ENCODE peak calls at places on chromosome 15, in six cellular contexts. N is adipocyte; J is GM12891; F is stimulated activated CD8-positive, alpha-beta memory T cell treated with anti-CD3 and anti-CD28 coated beads, Interleukin-12 subunit alpha, Interleukin-12 subunit beta, amount 100 ng/mL, for 1 hour; R is WTC11; K is nephron progenitor cell. I is an unnamed sample.
A peak's percentile ranks its signal among the peaks of the same experiment; 100 is the strongest.

GRCh38 chr15:25883860-25884259 is 20.7 kb upstream of the ATP10A start:
- DNase-seq in N (peak; percentile 87), J (no peak), F (no peak), R (no peak), K (no peak), I (no peak)

GRCh38 chr15:47513496-47513895 is 203.8 kb upstream of the SEMA6D start:
- DNase-seq in N (no peak), J (no peak), F (no peak), R (no peak), K (no peak), I (no peak)

GRCh38 chr15:34795267-34796081 is at the start of gene ACTC1:
- DNase-seq in N (peak; percentile 86), J (peak; percentile 9), F (no peak), R (peak; percentile 73), K (peak; percentile 77), I (no peak)

GRCh38 chr15:85104584-85104983 is 122.9 kb downstream of the PDE8A start:
- DNase-seq in N (no peak), J (no peak), F (no peak), R (no peak), K (no peak), I (no peak)

GRCh38 chr15:80970658-80971057 is 19.0 kb downstream of the MESD start:
- DNase-seq in N (no peak), J (no peak), F (no peak), R (no peak), K (no peak), I (no peak)

GRCh38 chr15:68550498-68551295 is 28.1 kb upstream of the CORO2B start:
- DNase-seq in N (peak; percentile 81), J (peak; percentile 51), F (peak; percentile 60), R (peak; percentile 94), K (peak; percentile 90), I (peak; percentile 49)

GRCh38 chr15:67110400-67110799 is 45.0 kb downstream of the SMAD3 start:
- DNase-seq in N (no peak), J (no peak), F (no peak), R (no peak), K (no peak), I (no peak)

GRCh38 chr15:80547264-80547663 is 143.1 kb downstream of the ARNT2 start:
- DNase-seq in N (peak; percentile 12), J (no peak), F (no peak), R (no peak), K (no peak), I (no peak)

GRCh38 chr15:46518381-46518780 is 883.6 kb downstream of the SQOR start:
- DNase-seq in N (no peak), J (no peak), F (no peak), R (no peak), K (no peak), I (no peak)

GRCh38 chr15:36590838-36591237 is 11.4 kb downstream of the CDIN1 start:
- DNase-seq in N (no peak), J (no peak), F (no peak), R (no peak), K (no peak), I (no peak)